ENCODE peak calls at places on chromosomes 6 and 20, in ten cellular contexts. P, R, M, F, S, C, Q, D, V and Y are unnamed samples.

GRCh38 chr20:35387334-35387733 is 24.4 kb downstream of the UQCC1 start:
- DNase-seq in P (no peak), R (no peak), M (no peak), F (no peak), S (no peak), C (no peak), Q (no peak), D (no peak), V (no peak), Y (no peak)

GRCh38 chr6:6878921-6879585 is 228.7 kb upstream of the RREB1 start:
- DNase-seq in P (no peak), R (no peak), M (no peak), F (no peak), S (no peak), C (no peak), Q (no peak), D (no peak), V (no peak), Y (no peak)

GRCh38 chr20:57663681-57664451 is 43.6 kb upstream of the ZBP1 start:
- DNase-seq in P (no peak), R (peak; percentile 22), M (no peak), F (no peak), S (peak; percentile 57), C (peak; percentile 76), Q (no peak), D (peak; percentile 64), V (peak; percentile 11), Y (no peak)

GRCh38 chr20:37939701-37940151 is 36.8 kb downstream of the VSTM2L start:
- DNase-seq in P (no peak), R (no peak), M (no peak), F (no peak), S (no peak), C (no peak), Q (peak; percentile 18), D (no peak), V (no peak), Y (no peak)

GRCh38 chr6:84667252-84668213 is 96.9 kb downstream of the TBX18 start:
- DNase-seq in P (no peak), R (no peak), M (no peak), F (no peak), S (no peak), C (no peak), Q (no peak), D (no peak), V (no peak), Y (no peak)

GRCh38 chr6:25842526-25842925 is 10.7 kb upstream of the SLC17A1 start:
- DNase-seq in P (no peak), R (no peak), M (no peak), F (no peak), S (no peak), C (no peak), Q (no peak), D (no peak), V (no peak), Y (no peak)

GRCh38 chr6:52759085-52759484 is 4.2 kb downstream of the GSTA2 start:
- DNase-seq in P (no peak), R (no peak), M (no peak), F (no peak), S (no peak), C (no peak), Q (no peak), D (no peak), V (no peak), Y (no peak)

GRCh38 chr20:47327711-47328110 is 28.8 kb downstream of the ZMYND8 start:
- DNase-seq in P (no peak), R (no peak), M (no peak), F (no peak), S (no peak), C (no peak), Q (no peak), D (no peak), V (no peak), Y (no peak)

GRCh38 chr6:108767418-108768175 is 80.6 kb upstream of the ARMC2 start:
- DNase-seq in P (no peak), R (no peak), M (no peak), F (no peak), S (no peak), C (no peak), Q (no peak), D (no peak), V (no peak), Y (no peak)

GRCh38 chr20:50635676-50636600 is 55.4 kb downstream of the RIPOR3 start:
- DNase-seq in P (peak; percentile 85), R (peak; percentile 74), M (peak; percentile 67), F (peak; percentile 39), S (peak; percentile 86), C (peak; percentile 93), Q (peak; percentile 81), D (peak; percentile 84), V (peak; percentile 76), Y (peak; percentile 49)

GRCh38 chr6:151374024-151374423 is 17.3 kb downstream of the ZBTB2 start:
- DNase-seq in P (no peak), R (no peak), M (no peak), F (no peak), S (no peak), C (no peak), Q (no peak), D (no peak), V (no peak), Y (no peak)
- TF ChIP-seq POLR2A in P (no peak), R (no peak), M (no peak), F (no peak), S (no peak), C (no peak), Q (no peak), D (no peak), V (no peak), Y (no peak)

GRCh38 chr6:79127660-79128059 is 49.6 kb upstream of the PHIP start:
- DNase-seq in P (no peak), R (no peak), M (no peak), F (no peak), S (no peak), C (no peak), Q (no peak), D (no peak), V (no peak), Y (no peak)
- TF ChIP-seq CTCF in P (no peak), R (no peak), M (peak; percentile 23), F (no peak), S (no peak), C (no peak), Q (no peak), D (no peak), V (no peak), Y (no peak)

DNA sequence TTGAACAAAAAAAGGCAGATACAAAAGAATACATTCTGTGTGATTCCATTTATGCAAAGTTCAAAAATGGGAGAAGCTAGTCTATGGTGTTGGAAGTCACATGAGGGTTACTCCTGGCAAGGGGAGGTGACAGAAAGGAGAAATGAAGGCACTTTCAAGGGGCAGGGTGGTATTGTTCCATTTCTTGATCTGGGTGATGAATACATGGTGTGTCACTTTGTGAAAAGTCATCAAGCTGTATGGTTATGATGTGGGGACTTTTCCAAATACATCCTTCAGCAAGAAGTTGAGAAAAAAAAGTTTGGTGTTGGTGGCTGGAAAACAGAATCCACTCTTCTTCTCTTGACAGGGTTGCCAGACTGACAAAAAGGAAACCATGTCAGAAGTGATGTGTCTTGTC is 60.6 kb upstream of the MDGA1 start:
- DNase-seq in P (no peak), R (no peak), M (no peak), F (no peak), S (no peak), C (no peak), Q (no peak), D (no peak), V (no peak), Y (no peak)
- H3K4me1 ChIP-seq in P (no peaks in the 10 kb centered on the region), R (no peaks in the 10 kb centered on the region), M (no peaks in the 10 kb centered on the region), F (no peaks in the 10 kb centered on the region), S (no peaks in the 10 kb centered on the region), C (no peaks in the 10 kb centered on the region), Q (peaks cover 11% of the 10 kb centered on the region), D (no peaks in the 10 kb centered on the region), V (no peaks in the 10 kb centered on the region), Y (no peaks in the 10 kb centered on the region)

GRCh38 chr6:29976588-29977424 is 34.5 kb downstream of the HLA-A start:
- DNase-seq in P (peak; percentile 55), R (peak; percentile 85), M (peak; percentile 57), F (peak; percentile 75), S (peak; percentile 92), C (peak; percentile 93), Q (peak; percentile 84), D (peak; percentile 92), V (peak; percentile 81), Y (peak; percentile 61)
- TF ChIP-seq POLR2A in P (peak; percentile 41), R (peak; percentile 51), M (no peak), F (peak; percentile 52), S (no peak), C (no peak), Q (no peak), D (peak; percentile 62), V (peak; percentile 45), Y (peak; percentile 71)

DNA sequence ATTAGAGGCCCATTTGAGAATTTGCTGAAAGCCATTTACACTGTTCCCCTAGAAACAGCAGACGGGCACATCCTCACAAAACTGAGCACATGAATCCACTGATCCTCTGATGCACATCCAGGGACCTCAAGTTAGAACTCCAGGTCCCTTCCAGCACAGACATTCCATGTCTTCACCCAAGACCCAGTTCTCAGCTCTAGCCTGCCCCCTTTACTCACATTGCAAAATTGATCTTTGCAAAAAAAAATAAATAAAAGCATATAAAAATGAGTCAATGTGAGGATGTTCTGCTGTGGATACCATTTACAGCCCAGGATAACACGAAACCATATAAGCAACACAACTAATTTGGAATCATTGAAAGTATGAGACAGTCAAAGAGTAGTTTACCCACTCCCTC is 458.2 kb upstream of the JARID2 start:
- DNase-seq in P (no peak), R (no peak), M (no peak), F (no peak), S (no peak), C (no peak), Q (no peak), D (no peak), V (no peak), Y (no peak)
- TF ChIP-seq CTCF in P (no peak), R (no peak), M (no peak), F (no peak), S (no peak), C (no peak), Q (no peak), D (no peak), V (no peak), Y (no peak)